ENCODE peak calls at places on chromosomes 7 and 10, in five cellular contexts. F is endothelial cell, G is AG04450, C is AG08395, Q is astrocyte of the spinal cord. N is an unnamed sample.

GRCh38 chr7:6430271-6430940 is 17.3 kb downstream of the DAGLB start:
- DNase-seq in C (peak; percentile 33), G (no peak), Q (peak; percentile 40), F (no peak), N (no peak)

GRCh38 chr10:90856964-90857634 is 740 bp downstream of the HTR7 start:
- DNase-seq in F (peak; percentile 19), C (no peak), G (no peak), Q (no peak), N (no peak)

GRCh38 chr7:2864999-2865670 is 21.0 kb upstream of the GNA12 start:
- DNase-seq in G (peak; percentile 42), F (peak; percentile 66), Q (peak; percentile 65), C (peak; percentile 77), N (peak; percentile 56)

GRCh38 chr10:77911535-77912123 is 14.9 kb downstream of the DLG5 start:
- DNase-seq in C (peak; percentile 35), F (no peak), G (no peak), Q (no peak), N (no peak)

GRCh38 chr10:25384618-25385017 is 209.8 kb downstream of the GPR158 start:
- DNase-seq in G (no peak), Q (no peak), C (no peak), F (no peak), N (no peak)

GRCh38 chr10:113780681-113781250 is 29.3 kb downstream of the PLEKHS1 start:
- DNase-seq in C (no peak), F (no peak), Q (no peak), G (no peak), N (no peak)

GRCh38 chr7:129825005-129825553 is 127.7 kb downstream of the UBE2H start:
- DNase-seq in Q (peak; percentile 63), C (peak; percentile 63), F (peak; percentile 60), G (no peak), N (peak; percentile 11)

GRCh38 chr7:5549096-5549896 is 125.7 kb upstream of the TNRC18 start:
- DNase-seq in F (no peak), Q (peak; percentile 41), G (no peak), C (peak; percentile 67), N (no peak)

GRCh38 chr7:49788455-49789059 is 15.1 kb downstream of the VWC2 start:
- DNase-seq in G (no peak), C (no peak), Q (no peak), F (no peak), N (no peak)

GRCh38 chr10:132994811-132995210 is 52.4 kb upstream of the CFAP46 start:
- DNase-seq in C (no peak), Q (no peak), F (no peak), G (no peak), N (no peak)

GRCh38 chr10:91164520-91165065 is 55.9 kb upstream of the PCGF5 start:
- DNase-seq in Q (peak; percentile 22), C (no peak), G (no peak), F (no peak), N (no peak)

GRCh38 chr10:49746626-49747302 is 15.4 kb downstream of the OGDHL start:
- DNase-seq in F (no peak), Q (no peak), C (no peak), G (no peak), N (no peak)

GRCh38 chr10:2137549-2138174 is 400.3 kb upstream of the ADARB2 start:
- DNase-seq in F (peak; percentile 49), G (no peak), C (no peak), Q (peak; percentile 4), N (no peak)

GRCh38 chr10:115898242-115898641 is 374.8 kb downstream of the GFRA1 start:
- DNase-seq in Q (no peak), G (no peak), C (no peak), F (no peak), N (no peak)

GRCh38 chr10:80204193-80204714 is 1.1 kb downstream of the ANXA11 start:
- DNase-seq in Q (peak; percentile 27), C (no peak), G (no peak), F (no peak), N (no peak)

GRCh38 chr7:41508755-41509154 is 194.1 kb downstream of the INHBA start:
- DNase-seq in Q (no peak), C (peak; percentile 23), F (no peak), G (no peak), N (no peak)

GRCh38 chr10:86374664-86375063 is 8.1 kb upstream of the GRID1 start:
- DNase-seq in Q (no peak), F (no peak), C (no peak), G (no peak), N (no peak)

GRCh38 chr7:128937647-128938523 is at the start of gene IRF5:
- DNase-seq in Q (no peak), G (no peak), C (no peak), F (no peak), N (no peak)

N was measured in activated effector memory CD4-positive, alpha-beta T cell treated with Interleukin-2 at 50 U/mL for 16 hours.